ENCODE peak calls at places on chromosomes 12 and 14, in six cellular contexts. R is IMR-90, S is H1, W is H9, L is neuronal stem cell, N is mesenchymal stem cell. B is an unnamed sample.

GRCh38 chr12:50641566-50641965 is 122.3 kb upstream of the ATF1 start:
- DNase-seq in R (no peak), W (peak; percentile 75), N (no peak), S (no peak), L (no peak), B (no peak)

GRCh38 chr12:46777587-46777986 is 48.2 kb downstream of the SLC38A4 start:
- DNase-seq in N (no peak), S (no peak), W (no peak), L (no peak), R (no peak), B (no peak)

GRCh38 chr12:981176-981828 is 9.7 kb upstream of the ERC1 start:
- DNase-seq in R (no peak), W (no peak), N (no peak), L (no peak), S (no peak), B (no peak)

GRCh38 chr14:93234798-93235197 is 27.7 kb downstream of the UBR7 start:
- DNase-seq in L (no peak), W (no peak), R (peak; percentile 85), S (no peak), N (no peak), B (peak; percentile 93)

GRCh38 chr12:6957741-6958608 is 6.8 kb downstream of the PTPN6 start:
- DNase-seq in R (no peak), L (no peak), N (no peak), S (no peak), W (no peak), B (no peak)

GRCh38 chr12:63420206-63420644 is 248.1 kb downstream of the DPY19L2 start:
- DNase-seq in N (peak; percentile 59), S (peak; percentile 82), W (peak; percentile 90), R (peak; percentile 59), L (peak; percentile 48), B (peak; percentile 88)

GRCh38 chr14:106436310-106436905 is 910.0 kb downstream of the TMEM121 start:
- DNase-seq in L (no peak), W (no peak), R (no peak), S (peak; percentile 29), N (no peak), B (peak; percentile 64)

GRCh38 chr14:32354716-32355115 is 25.6 kb downstream of the AKAP6 start:
- DNase-seq in S (no peak), R (no peak), N (no peak), L (no peak), W (no peak), B (no peak)

GRCh38 chr14:105865266-105865903 is 339.0 kb downstream of the TMEM121 start:
- DNase-seq in N (no peak), R (no peak), L (no peak), W (peak; percentile 9), S (no peak), B (no peak)

GRCh38 chr12:50764861-50765324 is 992 bp downstream of the ATF1 start:
- DNase-seq in L (no peak), R (peak; percentile 35), N (peak; percentile 62), S (no peak), W (no peak), B (peak; percentile 80)

GRCh38 chr14:99224116-99224910 is 47.7 kb downstream of the BCL11B start:
- DNase-seq in S (no peak), R (no peak), N (no peak), L (no peak), W (peak; percentile 85), B (no peak)

GRCh38 chr12:31508436-31509150 is 82.3 kb downstream of the DENND5B start:
- DNase-seq in S (no peak), R (no peak), W (no peak), L (no peak), N (no peak), B (no peak)

GRCh38 chr14:81343166-81343565 is 57.0 kb downstream of the STON2 start:
- DNase-seq in R (no peak), W (no peak), N (no peak), S (no peak), L (no peak), B (no peak)

GRCh38 chr14:32419429-32419828 is 90.3 kb downstream of the AKAP6 start:
- DNase-seq in W (no peak), N (no peak), L (no peak), S (no peak), R (no peak), B (no peak)

GRCh38 chr12:28443337-28443736 is 253.1 kb downstream of the CCDC91 start:
- DNase-seq in L (no peak), N (no peak), W (no peak), S (no peak), R (no peak), B (no peak)

GRCh38 chr14:71733210-71733883 is 198.9 kb upstream of the RGS6 start:
- DNase-seq in S (no peak), R (peak; percentile 76), L (no peak), W (no peak), N (peak; percentile 41), B (peak; percentile 23)

GRCh38 chr12:124762791-124763593 is 100.7 kb downstream of the SCARB1 start:
- DNase-seq in R (no peak), S (no peak), L (no peak), W (no peak), N (no peak), B (no peak)

GRCh38 chr14:57388072-57388471 is 2.3 kb upstream of the NAA30 start:
- DNase-seq in N (no peak), R (no peak), L (no peak), S (no peak), W (no peak), B (no peak)

GRCh38 chr14:97707603-97708002 is 910.4 kb downstream of the VRK1 start:
- DNase-seq in W (no peak), R (no peak), N (no peak), L (no peak), S (no peak), B (no peak)

GRCh38 chr12:753401-754237 is 1.2 kb downstream of the WNK1 start:
- DNase-seq in R (no peak), W (peak; percentile 50), N (peak; percentile 44), L (no peak), S (peak; percentile 58), B (peak; percentile 39)

GRCh38 chr12:103848132-103848531 is 7.1 kb upstream of the NT5DC3 start:
- DNase-seq in W (no peak), N (no peak), R (no peak), L (no peak), S (no peak), B (no peak)
- H4K91ac ChIP-seq in W (no peak overlapping the region), N (no peak overlapping the region), R (no peak overlapping the region), L (no peak overlapping the region), S (no peak overlapping the region), B (no peak overlapping the region)

GRCh38 chr12:104569348-104570173 is 112.8 kb downstream of the CHST11 start:
- DNase-seq in L (no peak), N (no peak), S (no peak), W (no peak), R (no peak), B (peak; percentile 14)
- H3K4me1 ChIP-seq in L (peaks cover 4% of the 10 kb centered on the region), N (no peaks in the 10 kb centered on the region), S (no peaks in the 10 kb centered on the region), W (no peaks in the 10 kb centered on the region), R (no peaks in the 10 kb centered on the region), B (peaks cover 4% of the 10 kb centered on the region)

GRCh38 chr12:43210437-43211197 is 341.4 kb downstream of the ADAMTS20 start:
- DNase-seq in N (peak; percentile 7), R (peak; percentile 67), L (no peak), S (no peak), W (no peak), B (no peak)

GRCh38 chr12:43208221-43208620 is 343.8 kb downstream of the ADAMTS20 start:
- DNase-seq in R (no peak), S (no peak), W (no peak), L (no peak), N (no peak), B (no peak)

GRCh38 chr12:43208627-43209026 is 343.4 kb downstream of the ADAMTS20 start:
- DNase-seq in N (no peak), L (no peak), R (peak; percentile 5), W (no peak), S (no peak), B (no peak)

GRCh38 chr12:43206396-43206795 is 345.6 kb downstream of the ADAMTS20 start:
- DNase-seq in S (no peak), N (no peak), L (no peak), W (no peak), R (peak; percentile 70), B (no peak)
- H4K91ac ChIP-seq in S (no peak overlapping the region), N (no peak overlapping the region), L (no peak overlapping the region), W (no peak overlapping the region), R (no peak overlapping the region), B (no peak overlapping the region)

GRCh38 chr12:15001733-15002471 is 29.1 kb downstream of the PDE6H start:
- DNase-seq in W (peak; percentile 76), N (peak; percentile 75), L (no peak), R (peak; percentile 21), S (peak; percentile 54), B (no peak)
- H3K4me1 ChIP-seq in W (no peaks in the 10 kb centered on the region), N (peaks cover 4% of the 10 kb centered on the region), L (no peaks in the 10 kb centered on the region), R (no peaks in the 10 kb centered on the region), S (peaks cover 4% of the 10 kb centered on the region), B (peaks cover 10% of the 10 kb centered on the region)

GRCh38 chr12:5912437-5913334 is 32.4 kb downstream of the ANO2 start:
- DNase-seq in R (no peak), S (peak; percentile 88), W (peak; percentile 86), L (peak; percentile 54), N (no peak), B (no peak)
- H4K91ac ChIP-seq in R (no peak overlapping the region), S (no peak overlapping the region), W (no peak overlapping the region), L (no peak overlapping the region), N (no peak overlapping the region), B (no peak overlapping the region)

GRCh38 chr12:104695453-104696148 is 238.9 kb downstream of the CHST11 start:
- DNase-seq in N (peak; percentile 89), R (peak; percentile 93), W (no peak), S (no peak), L (no peak), B (peak; percentile 28)
- H3K4me1 ChIP-seq in N (peaks cover 4% of the 10 kb centered on the region), R (peaks cover 4% of the 10 kb centered on the region), W (no peaks in the 10 kb centered on the region), S (peaks cover 4% of the 10 kb centered on the region), L (no peaks in the 10 kb centered on the region), B (no peaks in the 10 kb centered on the region)

GRCh38 chr14:65637780-65638179 is 225.2 kb downstream of the FUT8 start:
- DNase-seq in W (no peak), S (no peak), N (no peak), L (no peak), R (peak; percentile 1), B (no peak)
- H4K91ac ChIP-seq in W (no peak overlapping the region), S (no peak overlapping the region), N (no peak overlapping the region), L (no peak overlapping the region), R (no peak overlapping the region), B (no peak overlapping the region)

GRCh38 chr14:20630340-20631022 is 11.0 kb downstream of the OR6S1 start:
- DNase-seq in W (peak; percentile 70), S (peak; percentile 89), L (no peak), N (no peak), R (peak; percentile 58), B (peak; percentile 55)
- H3K4me1 ChIP-seq in W (no peaks in the 10 kb centered on the region), S (no peaks in the 10 kb centered on the region), L (peaks cover 10% of the 10 kb centered on the region), N (peaks cover 27% of the 10 kb centered on the region), R (peaks cover 4% of the 10 kb centered on the region), B (peaks cover 14% of the 10 kb centered on the region)

GRCh38 chr12:112980491-112981158 is 2.3 kb downstream of the OAS2 start:
- DNase-seq in L (no peak), R (no peak), S (no peak), N (no peak), W (no peak), B (no peak)
- H4K91ac ChIP-seq in L (no peak overlapping the region), R (no peak overlapping the region), S (no peak overlapping the region), N (no peak overlapping the region), W (no peak overlapping the region), B (no peak overlapping the region)